ENCODE peak calls at places on chromosome 17, in seven cellular contexts. O is CD8-positive, alpha-beta memory T cell; M is effector memory CD8-positive, alpha-beta T cell; E is upper lobe of right lung; S is activated CD4-positive, CD25-positive, alpha-beta regulatory T cell treated with anti-CD3 and anti-CD28 coated beads, Interleukin-2, amount 50 U/mL, for 16 hours; J is memory B cell; T is heart left ventricle. X is an unnamed sample.

GRCh38 chr17:81991684-81992513 is 14.5 kb downstream of the ASPSCR1 start:
- DNase-seq in O (no peak), M (no peak), E (peak; percentile 97), S (no peak), J (no peak), T (peak; percentile 75), X (no peak)

GRCh38 chr17:38326996-38327792 is 16.6 kb downstream of the GPR179 start:
- DNase-seq in O (no peak), M (no peak), E (no peak), S (no peak), J (no peak), T (peak; percentile 21), X (no peak)

GRCh38 chr17:39923836-39924690 is 3.3 kb downstream of the ORMDL3 start:
- DNase-seq in O (no peak), M (no peak), E (no peak), S (no peak), J (no peak), T (no peak), X (no peak)

GRCh38 chr17:63843387-63844292 is 1.2 kb upstream of the SMARCD2 start:
- DNase-seq in O (no peak), M (no peak), E (no peak), S (no peak), J (peak; percentile 36), T (no peak), X (no peak)

GRCh38 chr17:75367312-75367711 is 38.2 kb downstream of the GRB2 start:
- DNase-seq in O (no peak), M (no peak), E (no peak), S (no peak), J (no peak), T (no peak), X (no peak)

GRCh38 chr17:11492511-11492910 is 105.8 kb upstream of the DNAH9 start:
- DNase-seq in O (no peak), M (no peak), E (no peak), S (no peak), J (no peak), T (no peak), X (no peak)

GRCh38 chr17:66540131-66540781 is 237.8 kb downstream of the PRKCA start:
- DNase-seq in O (no peak), M (no peak), E (no peak), S (no peak), J (no peak), T (peak; percentile 51), X (no peak)

GRCh38 chr17:81711814-81712467 is at the start of gene SLC25A10:
- DNase-seq in O (peak; percentile 66), M (peak; percentile 64), E (peak; percentile 93), S (peak; percentile 55), J (peak; percentile 62), T (peak; percentile 71), X (peak; percentile 85)

GRCh38 chr17:61467416-61468262 is 15.4 kb downstream of the TBX4 start:
- DNase-seq in O (no peak), M (no peak), E (peak; percentile 63), S (no peak), J (no peak), T (no peak), X (no peak)

GRCh38 chr17:606501-607243 is 108.0 kb downstream of the VPS53 start:
- DNase-seq in O (no peak), M (no peak), E (no peak), S (no peak), J (no peak), T (no peak), X (no peak)

GRCh38 chr17:74860999-74861553 is 1.4 kb upstream of the GRIN2C start:
- DNase-seq in O (no peak), M (no peak), E (no peak), S (no peak), J (no peak), T (no peak), X (no peak)

GRCh38 chr17:57349533-57350227 is 93.4 kb downstream of the MSI2 start:
- DNase-seq in O (no peak), M (no peak), E (no peak), S (no peak), J (no peak), T (no peak), X (no peak)